ENCODE peak calls at places on chromosomes 6 and 20, in four cellular contexts. One of them, this sample, is unnamed.

GRCh38 chr20:23374441-23374840 is 12.5 kb downstream of the GZF1 start:
- DNase-seq in tibial nerve: no peak
- DNase-seq in psoas muscle: no peak
- DNase-seq in stimulated activated CD4-positive, alpha-beta T cell treated with anti-CD3 and anti-CD28 coated beads, Interleukin-1b, Interleukin-23, amount 100 ng/mL, for 1 hour: no peak
- DNase-seq in this sample: no peak

GRCh38 chr20:58604410-58604881 is 46.6 kb upstream of the STX16 start:
- DNase-seq in psoas muscle: peak; percentile 45
- DNase-seq in stimulated activated CD4-positive, alpha-beta T cell treated with anti-CD3 and anti-CD28 coated beads, Interleukin-1b, Interleukin-23, amount 100 ng/mL, for 1 hour: no peak
- DNase-seq in tibial nerve: no peak
- DNase-seq in this sample: no peak

GRCh38 chr6:163010145-163010544 is 282.4 kb downstream of the PACRG start:
- DNase-seq in stimulated activated CD4-positive, alpha-beta T cell treated with anti-CD3 and anti-CD28 coated beads, Interleukin-1b, Interleukin-23, amount 100 ng/mL, for 1 hour: no peak
- DNase-seq in psoas muscle: no peak
- DNase-seq in tibial nerve: no peak
- DNase-seq in this sample: no peak

GRCh38 chr20:36548006-36548315 is 6.6 kb downstream of the MYL9 start:
- DNase-seq in stimulated activated CD4-positive, alpha-beta T cell treated with anti-CD3 and anti-CD28 coated beads, Interleukin-1b, Interleukin-23, amount 100 ng/mL, for 1 hour: no peak
- DNase-seq in tibial nerve: no peak
- DNase-seq in psoas muscle: peak; percentile 50
- DNase-seq in this sample: no peak

GRCh38 chr20:51549474-51549873 is 7.0 kb upstream of the NFATC2 start:
- DNase-seq in stimulated activated CD4-positive, alpha-beta T cell treated with anti-CD3 and anti-CD28 coated beads, Interleukin-1b, Interleukin-23, amount 100 ng/mL, for 1 hour: no peak
- DNase-seq in tibial nerve: no peak
- DNase-seq in psoas muscle: no peak
- DNase-seq in this sample: no peak

GRCh38 chr6:38799529-38800184 is 84.5 kb downstream of the DNAH8 start:
- DNase-seq in psoas muscle: no peak
- DNase-seq in stimulated activated CD4-positive, alpha-beta T cell treated with anti-CD3 and anti-CD28 coated beads, Interleukin-1b, Interleukin-23, amount 100 ng/mL, for 1 hour: no peak
- DNase-seq in tibial nerve: no peak
- DNase-seq in this sample: no peak

GRCh38 chr6:158653577-158654354 is 3.9 kb downstream of the SYTL3 start:
- DNase-seq in psoas muscle: no peak
- DNase-seq in stimulated activated CD4-positive, alpha-beta T cell treated with anti-CD3 and anti-CD28 coated beads, Interleukin-1b, Interleukin-23, amount 100 ng/mL, for 1 hour: peak; percentile 41
- DNase-seq in tibial nerve: no peak
- DNase-seq in this sample: peak; percentile 67

GRCh38 chr20:11178946-11179654 is 505.3 kb upstream of the JAG1 start:
- DNase-seq in tibial nerve: no peak
- DNase-seq in psoas muscle: no peak
- DNase-seq in stimulated activated CD4-positive, alpha-beta T cell treated with anti-CD3 and anti-CD28 coated beads, Interleukin-1b, Interleukin-23, amount 100 ng/mL, for 1 hour: no peak
- DNase-seq in this sample: no peak

GRCh38 chr6:116695398-116695797 is 14.4 kb downstream of the KPNA5 start:
- DNase-seq in psoas muscle: no peak
- DNase-seq in stimulated activated CD4-positive, alpha-beta T cell treated with anti-CD3 and anti-CD28 coated beads, Interleukin-1b, Interleukin-23, amount 100 ng/mL, for 1 hour: no peak
- DNase-seq in tibial nerve: no peak
- DNase-seq in this sample: no peak

GRCh38 chr6:159533568-159533967 is 159.5 kb downstream of the SOD2 start:
- DNase-seq in psoas muscle: no peak
- DNase-seq in tibial nerve: no peak
- DNase-seq in stimulated activated CD4-positive, alpha-beta T cell treated with anti-CD3 and anti-CD28 coated beads, Interleukin-1b, Interleukin-23, amount 100 ng/mL, for 1 hour: no peak
- DNase-seq in this sample: no peak

This sample was measured in activated naive CD8-positive, alpha-beta T cell treated with anti-CD3 and anti-CD28 coated beads, Interleukin-2, amount 50 U/mL, for 16 hours.